ENCODE peak calls at places on chromosomes 16 and 17, in ten cellular contexts. Q, S, Y, R, X, I, A, F, T and D are unnamed samples.

GRCh38 chr16:856101-856500 is 55.6 kb upstream of the GNG13 start:
- DNase-seq in Q (no peak), S (no peak), Y (no peak), R (no peak), X (no peak), I (no peak), A (no peak), F (no peak), T (no peak), D (no peak)

GRCh38 chr17:73030501-73030911 is 62.0 kb downstream of the SLC39A11 start:
- DNase-seq in Q (peak), S (no peak), Y (no peak), R (no peak), X (no peak), I (no peak), A (peak), F (no peak), T (no peak), D (no peak)

GRCh38 chr17:1227917-1228751 is 42.1 kb upstream of the BHLHA9 start:
- DNase-seq in Q (no peak), S (no peak), Y (peak), R (no peak), X (peak), I (peak), A (no peak), F (peak), T (no peak), D (no peak)

GRCh38 chr16:23957287-23957686 is 121.5 kb downstream of the PRKCB start:
- DNase-seq in Q (no peak), S (no peak), Y (no peak), R (no peak), X (no peak), I (no peak), A (no peak), F (no peak), T (no peak), D (no peak)

GRCh38 chr16:80563066-80563465 is 22.3 kb downstream of the DYNLRB2 start:
- DNase-seq in Q (no peak), S (no peak), Y (no peak), R (no peak), X (no peak), I (no peak), A (no peak), F (no peak), T (no peak), D (no peak)

GRCh38 chr16:23269248-23270091 is 32.6 kb upstream of the SCNN1B start:
- DNase-seq in Q (no peak), S (no peak), Y (no peak), R (no peak), X (no peak), I (no peak), A (no peak), F (no peak), T (no peak), D (no peak)

GRCh38 chr16:10741844-10742243 is 1.8 kb upstream of the NUBP1 start:
- DNase-seq in Q (no peak), S (no peak), Y (no peak), R (no peak), X (no peak), I (no peak), A (no peak), F (no peak), T (no peak), D (no peak)

GRCh38 chr16:88924834-88925539 is 52.0 kb downstream of the CBFA2T3 start:
- DNase-seq in Q (peak), S (peak), Y (no peak), R (peak), X (no peak), I (peak), A (peak), F (peak), T (no peak), D (no peak)

GRCh38 chr17:37608369-37609169 is 649 bp downstream of the SYNRG start:
- DNase-seq in Q (peak), S (peak), Y (no peak), R (peak), X (peak), I (peak), A (peak), F (peak), T (no peak), D (no peak)

GRCh38 chr16:24950275-24950674 is 64.9 kb downstream of the ARHGAP17 start:
- DNase-seq in Q (peak), S (peak), Y (no peak), R (peak), X (no peak), I (no peak), A (peak), F (no peak), T (no peak), D (no peak)

GRCh38 chr17:32609085-32609484 is 122.3 kb downstream of the CDK5R1 start:
- DNase-seq in Q (peak), S (peak), Y (peak), R (peak), X (peak), I (peak), A (no peak), F (peak), T (peak), D (peak)

GRCh38 chr17:68036304-68037147 is 991 bp downstream of the KPNA2 start:
- DNase-seq in Q (peak), S (no peak), Y (no peak), R (no peak), X (no peak), I (peak), A (no peak), F (no peak), T (no peak), D (no peak)

GRCh38 chr16:20766294-20766693 is 2.5 kb downstream of the ACSM3 start:
- DNase-seq in Q (no peak), S (no peak), Y (no peak), R (no peak), X (no peak), I (no peak), A (no peak), F (no peak), T (no peak), D (no peak)

GRCh38 chr17:60039096-60039495 is 39.6 kb downstream of the HEATR6 start:
- DNase-seq in Q (peak), S (peak), Y (no peak), R (no peak), X (no peak), I (no peak), A (no peak), F (no peak), T (no peak), D (no peak)

GRCh38 chr17:78095035-78095434 is 33.5 kb downstream of the TMC6 start:
- DNase-seq in Q (no peak), S (no peak), Y (no peak), R (no peak), X (no peak), I (no peak), A (no peak), F (no peak), T (no peak), D (no peak)

GRCh38 chr17:82309656-82310570 is 7.5 kb downstream of the CD7 start:
- DNase-seq in Q (no peak), S (no peak), Y (no peak), R (no peak), X (no peak), I (no peak), A (no peak), F (no peak), T (no peak), D (no peak)